ENCODE peak calls at places on chromosome 20, in four cellular contexts. J is nephron progenitor cell, C is left lung, S is fibroblast of lung. L is an unnamed sample.

GRCh38 chr20:32612831-32613595 is 27.9 kb upstream of the NOL4L start:
- DNase-seq in S (no peak), J (no peak), C (no peak), L (no peak)

GRCh38 chr20:2378893-2379292 is 1.8 kb upstream of the TGM6 start:
- DNase-seq in J (no peak), S (no peak), C (no peak), L (no peak)

GRCh38 chr20:63099426-63100267 is 92.9 kb upstream of the BHLHE23 start:
- DNase-seq in J (peak; percentile 1), C (peak; percentile 29), S (no peak), L (no peak)

GRCh38 chr20:32460231-32460630 is 102.1 kb downstream of the ASXL1 start:
- DNase-seq in S (no peak), C (no peak), J (no peak), L (no peak)

GRCh38 chr20:47319517-47320252 is 36.8 kb downstream of the ZMYND8 start:
- DNase-seq in S (peak; percentile 87), J (peak; percentile 10), C (peak; percentile 75), L (peak; percentile 55)

GRCh38 chr20:46220808-46221207 is 87.5 kb downstream of the CDH22 start:
- DNase-seq in J (peak; percentile 58), C (no peak), S (no peak), L (no peak)

GRCh38 chr20:37231970-37232620 is 29.5 kb downstream of the GHRH start:
- DNase-seq in S (peak; percentile 35), J (no peak), C (no peak), L (no peak)

GRCh38 chr20:5781798-5782750 is 31.9 kb downstream of the SHLD1 start:
- DNase-seq in S (no peak), J (no peak), C (no peak), L (no peak)

GRCh38 chr20:17395729-17396128 is 135.4 kb downstream of the BFSP1 start:
- DNase-seq in S (no peak), C (no peak), J (no peak), L (no peak)

GRCh38 chr20:21832442-21833152 is 127.1 kb downstream of the PAX1 start:
- DNase-seq in C (no peak), S (no peak), J (no peak), L (no peak)

GRCh38 chr20:43666376-43667328 is at the start of gene MYBL2:
- DNase-seq in S (peak; percentile 38), J (peak; percentile 82), C (peak; percentile 58), L (peak; percentile 49)

GRCh38 chr20:62962891-62963613 is 10.5 kb downstream of the SLC17A9 start:
- DNase-seq in S (no peak), C (no peak), J (no peak), L (no peak)

GRCh38 chr20:54105653-54106052 is 35.3 kb upstream of the BCAS1 start:
- DNase-seq in J (no peak), S (no peak), C (no peak), L (no peak)

GRCh38 chr20:57950764-57951163 is 240.9 kb upstream of the PMEPA1 start:
- DNase-seq in J (no peak), C (no peak), S (no peak), L (no peak)

GRCh38 chr20:36491901-36492617 is 49.3 kb upstream of the MYL9 start:
- DNase-seq in S (peak; percentile 47), C (no peak), J (no peak), L (no peak)

GRCh38 chr20:63736893-63737689 is 627 bp downstream of the LIME1 start:
- DNase-seq in J (no peak), C (no peak), S (no peak), L (no peak)

GRCh38 chr20:61993058-61993457 is 72.6 kb downstream of the TAF4 start:
- DNase-seq in J (no peak), C (no peak), S (no peak), L (no peak)

GRCh38 chr20:39775110-39775509 is 813.0 kb downstream of the DHX35 start:
- DNase-seq in C (peak; percentile 46), S (peak; percentile 92), J (no peak), L (no peak)

GRCh38 chr20:57657537-57658446 is 37.6 kb upstream of the ZBP1 start:
- DNase-seq in S (no peak), C (peak; percentile 60), J (no peak), L (peak; percentile 29)

GRCh38 chr20:4813076-4813838 is 91.5 kb downstream of the PRND start:
- DNase-seq in S (no peak), C (no peak), J (peak; percentile 14), L (no peak)

GRCh38 chr20:8156603-8157079 is 24.6 kb downstream of the PLCB1 start:
- DNase-seq in J (no peak), C (no peak), S (peak; percentile 67), L (no peak)

GRCh38 chr20:30922129-30922528 is 335.3 kb upstream of the DEFB115 start:
- DNase-seq in S (no peak), C (no peak), J (no peak), L (no peak)
- TF ChIP-seq CTCF in S (no peak), C (no peak), J (no peak), L (no peak)

DNA sequence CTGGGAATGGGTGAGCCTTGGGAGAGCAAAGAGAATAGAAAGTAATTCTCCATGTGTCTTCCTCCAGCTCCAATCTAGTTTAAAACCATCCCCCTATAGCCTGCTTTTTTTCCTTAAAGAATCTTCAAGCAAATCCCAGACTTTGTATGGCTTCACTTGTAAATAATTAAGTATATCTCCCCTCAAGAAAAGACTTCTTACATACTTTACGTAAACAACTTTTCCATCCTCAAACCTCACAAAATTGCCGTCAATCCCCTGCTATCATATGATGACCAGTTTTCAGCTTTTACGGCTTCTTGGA is 88.5 kb upstream of the PHACTR3 start:
- DNase-seq in S (no peak), C (no peak), J (no peak), L (no peak)
- TF ChIP-seq CTCF in S (no peak), C (no peak), J (peak; percentile 37), L (peak; percentile 56)

DNA sequence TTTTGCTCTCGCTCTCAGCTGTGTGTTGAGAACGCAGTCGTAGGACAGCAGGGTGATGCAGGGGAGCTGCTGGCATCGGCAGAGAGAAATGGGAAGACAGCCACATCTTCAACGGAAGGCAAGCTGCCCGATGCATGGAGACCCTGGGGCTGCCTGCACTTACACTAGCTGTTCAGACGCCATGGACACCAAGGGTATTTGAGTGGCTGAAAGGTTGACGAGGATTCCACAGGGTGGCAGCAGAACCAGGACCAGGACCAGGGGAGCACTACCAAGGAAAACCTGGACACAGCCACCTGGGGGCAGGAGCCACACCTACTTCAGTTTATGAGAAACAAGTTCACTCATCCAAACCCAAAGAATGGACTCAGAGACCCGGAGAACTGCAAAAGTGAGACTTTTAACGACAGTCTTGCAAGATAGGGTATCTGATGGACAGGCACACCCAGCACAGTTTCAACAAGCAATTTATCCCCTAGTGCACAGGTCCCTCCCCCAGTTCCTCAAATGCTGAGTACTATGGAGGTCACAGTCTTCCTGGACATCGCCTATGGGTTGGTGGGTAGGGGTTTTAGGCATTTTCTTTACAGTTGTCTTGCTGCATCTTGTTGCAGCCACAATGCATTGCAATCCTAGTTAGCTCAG is 56.3 kb upstream of the ENTPD6 start:
- DNase-seq in S (no peak), C (no peak), J (no peak), L (no peak)
- TF ChIP-seq CTCF in S (no peak), C (no peak), J (no peak), L (no peak)

GRCh38 chr20:18783385-18783959 is 30.1 kb upstream of the SCP2D1 start:
- DNase-seq in C (no peak), J (no peak), S (no peak), L (no peak)

GRCh38 chr20:18781509-18781908 is 32.1 kb upstream of the SCP2D1 start:
- DNase-seq in S (no peak), J (no peak), C (no peak), L (no peak)

GRCh38 chr20:18774207-18774606 is 39.4 kb upstream of the SCP2D1 start:
- DNase-seq in J (no peak), C (no peak), S (no peak), L (no peak)

GRCh38 chr20:18780731-18781130 is 32.9 kb upstream of the SCP2D1 start:
- DNase-seq in S (no peak), J (no peak), C (no peak), L (no peak)

GRCh38 chr20:18778993-18779392 is 34.6 kb upstream of the SCP2D1 start:
- DNase-seq in S (no peak), C (no peak), J (no peak), L (no peak)
- TF ChIP-seq CTCF in S (no peak), C (no peak), J (no peak), L (no peak)

GRCh38 chr20:34083137-34083536 is 28.9 kb downstream of the EIF2S2 start:
- DNase-seq in C (peak; percentile 90), J (no peak), S (peak; percentile 99), L (no peak)
- TF ChIP-seq CTCF in C (no peak), J (no peak), S (peak; percentile 22), L (no peak)

GRCh38 chr20:48892849-48893352 is 28.6 kb upstream of the ARFGEF2 start:
- DNase-seq in C (no peak), J (no peak), S (no peak), L (no peak)
- TF ChIP-seq CTCF in C (no peak), J (no peak), S (no peak), L (no peak)

DNA sequence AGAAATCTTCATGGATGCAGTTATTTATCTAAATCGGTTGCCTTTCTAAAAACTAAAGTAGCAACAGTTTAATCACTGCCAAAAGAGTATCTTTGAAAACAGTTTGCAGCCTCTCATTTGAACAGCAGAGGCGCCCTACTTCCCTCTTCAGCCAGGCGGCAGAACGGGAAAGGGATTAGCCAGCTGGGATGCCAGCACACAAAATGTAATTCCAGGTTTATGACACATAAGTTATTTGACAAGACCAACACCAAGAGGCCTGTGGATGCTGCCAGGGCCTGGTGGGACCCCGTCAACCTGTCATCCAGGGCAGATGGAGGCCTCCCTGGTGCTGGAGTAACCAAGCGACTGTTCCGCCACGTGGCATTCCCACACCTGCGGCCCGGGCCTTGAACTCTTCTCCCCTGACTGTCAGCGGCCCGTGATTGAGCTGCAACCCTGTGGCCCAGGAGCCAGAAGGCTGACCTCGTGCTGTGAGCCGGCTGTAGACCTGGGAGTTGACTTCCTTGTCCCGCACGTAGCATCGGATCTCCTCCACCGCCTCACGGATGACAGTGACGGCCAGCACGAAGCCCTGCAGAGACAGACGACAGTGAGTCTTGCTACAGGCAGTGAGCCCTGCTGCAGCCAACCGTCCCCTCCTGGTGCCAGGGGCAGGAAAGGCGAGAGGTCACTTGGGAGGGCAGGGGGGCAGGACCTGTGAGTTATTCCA is 55.5 kb downstream of the ATP9A start:
- DNase-seq in S (peak; percentile 56), J (peak; percentile 64), C (no peak), L (no peak)
- TF ChIP-seq CTCF in S (peak; percentile 73), J (peak; percentile 57), C (no peak), L (peak; percentile 17)